ENCODE peak calls at places on chromosome 18, in six cellular contexts. One of them, this sample, is unnamed.

GRCh38 chr18:903703-904102 is 968 bp upstream of the ADCYAP1 start:
- DNase-seq in stomach: peak; percentile 35
- DNase-seq in small intestine: peak; percentile 11
- DNase-seq in CD8-positive, alpha-beta memory T cell: no peak
- DNase-seq in Peyer's patch: no peak
- DNase-seq in right cardiac atrium: peak; percentile 80
- DNase-seq in this sample: no peak

GRCh38 chr18:2515908-2516625 is 55.2 kb downstream of the METTL4 start:
- DNase-seq in right cardiac atrium: no peak
- DNase-seq in CD8-positive, alpha-beta memory T cell: peak; percentile 2
- DNase-seq in small intestine: peak; percentile 4
- DNase-seq in Peyer's patch: no peak
- DNase-seq in stomach: no peak
- DNase-seq in this sample: no peak

GRCh38 chr18:70523798-70524182 is 234.9 kb downstream of the SOCS6 start:
- DNase-seq in stomach: no peak
- DNase-seq in right cardiac atrium: no peak
- DNase-seq in small intestine: no peak
- DNase-seq in Peyer's patch: no peak
- DNase-seq in CD8-positive, alpha-beta memory T cell: no peak
- DNase-seq in this sample: no peak

GRCh38 chr18:23540867-23541266 is 37.6 kb downstream of the RMC1 start:
- DNase-seq in Peyer's patch: peak; percentile 31
- DNase-seq in CD8-positive, alpha-beta memory T cell: no peak
- DNase-seq in stomach: no peak
- DNase-seq in small intestine: peak; percentile 18
- DNase-seq in right cardiac atrium: no peak
- DNase-seq in this sample: no peak

GRCh38 chr18:473687-474265 is 26.7 kb downstream of the COLEC12 start:
- DNase-seq in right cardiac atrium: no peak
- DNase-seq in CD8-positive, alpha-beta memory T cell: no peak
- DNase-seq in stomach: no peak
- DNase-seq in small intestine: no peak
- DNase-seq in Peyer's patch: no peak
- DNase-seq in this sample: no peak

GRCh38 chr18:44627245-44627644 is 53.4 kb upstream of the SETBP1 start:
- DNase-seq in small intestine: no peak
- DNase-seq in stomach: no peak
- DNase-seq in right cardiac atrium: no peak
- DNase-seq in Peyer's patch: no peak
- DNase-seq in CD8-positive, alpha-beta memory T cell: no peak
- DNase-seq in this sample: no peak

GRCh38 chr18:61953641-61954040 is 60.8 kb upstream of the RNF152 start:
- DNase-seq in small intestine: no peak
- DNase-seq in stomach: no peak
- DNase-seq in Peyer's patch: no peak
- DNase-seq in CD8-positive, alpha-beta memory T cell: no peak
- DNase-seq in right cardiac atrium: no peak
- DNase-seq in this sample: no peak

GRCh38 chr18:70698574-70698973 is 409.7 kb downstream of the SOCS6 start:
- DNase-seq in Peyer's patch: no peak
- DNase-seq in CD8-positive, alpha-beta memory T cell: no peak
- DNase-seq in small intestine: no peak
- DNase-seq in stomach: no peak
- DNase-seq in right cardiac atrium: no peak
- DNase-seq in this sample: no peak

GRCh38 chr18:80169607-80170006 is 60.5 kb downstream of the ADNP2 start:
- DNase-seq in Peyer's patch: no peak
- DNase-seq in right cardiac atrium: no peak
- DNase-seq in CD8-positive, alpha-beta memory T cell: no peak
- DNase-seq in stomach: no peak
- DNase-seq in small intestine: no peak
- DNase-seq in this sample: no peak

GRCh38 chr18:65735166-65735565 is 15.6 kb upstream of the CDH7 start:
- DNase-seq in small intestine: no peak
- DNase-seq in CD8-positive, alpha-beta memory T cell: no peak
- DNase-seq in right cardiac atrium: no peak
- DNase-seq in stomach: no peak
- DNase-seq in Peyer's patch: no peak
- DNase-seq in this sample: no peak

GRCh38 chr18:77304263-77304662 is 54.6 kb downstream of the GALR1 start:
- DNase-seq in right cardiac atrium: no peak
- DNase-seq in small intestine: no peak
- DNase-seq in CD8-positive, alpha-beta memory T cell: no peak
- DNase-seq in Peyer's patch: no peak
- DNase-seq in stomach: no peak
- DNase-seq in this sample: no peak

GRCh38 chr18:68555935-68556334 is 159.0 kb downstream of the TMX3 start:
- DNase-seq in right cardiac atrium: no peak
- DNase-seq in Peyer's patch: no peak
- DNase-seq in CD8-positive, alpha-beta memory T cell: no peak
- DNase-seq in small intestine: no peak
- DNase-seq in stomach: no peak
- DNase-seq in this sample: no peak

GRCh38 chr18:31678425-31678824 is 6.0 kb downstream of the B4GALT6 start:
- DNase-seq in stomach: no peak
- DNase-seq in right cardiac atrium: no peak
- DNase-seq in small intestine: no peak
- DNase-seq in CD8-positive, alpha-beta memory T cell: no peak
- DNase-seq in Peyer's patch: no peak
- DNase-seq in this sample: no peak

GRCh38 chr18:31679133-31679731 is 5.1 kb downstream of the B4GALT6 start:
- DNase-seq in small intestine: peak; percentile 80
- DNase-seq in stomach: no peak
- DNase-seq in CD8-positive, alpha-beta memory T cell: no peak
- DNase-seq in Peyer's patch: no peak
- DNase-seq in right cardiac atrium: no peak
- DNase-seq in this sample: no peak

GRCh38 chr18:31683106-31683505 is 1.3 kb downstream of the B4GALT6 start:
- DNase-seq in Peyer's patch: no peak
- DNase-seq in right cardiac atrium: no peak
- DNase-seq in stomach: no peak
- DNase-seq in small intestine: no peak
- DNase-seq in CD8-positive, alpha-beta memory T cell: no peak
- DNase-seq in this sample: no peak

GRCh38 chr18:31679806-31680793 is 4.3 kb downstream of the B4GALT6 start:
- DNase-seq in Peyer's patch: no peak
- DNase-seq in stomach: no peak
- DNase-seq in right cardiac atrium: no peak
- DNase-seq in CD8-positive, alpha-beta memory T cell: no peak
- DNase-seq in small intestine: peak; percentile 86
- DNase-seq in this sample: no peak

GRCh38 chr18:31680836-31681568 is 3.4 kb downstream of the B4GALT6 start:
- DNase-seq in CD8-positive, alpha-beta memory T cell: no peak
- DNase-seq in small intestine: peak; percentile 74
- DNase-seq in Peyer's patch: no peak
- DNase-seq in stomach: no peak
- DNase-seq in right cardiac atrium: no peak
- DNase-seq in this sample: no peak
- H3K27ac ChIP-seq in CD8-positive, alpha-beta memory T cell: no peak overlapping the region
- H3K27ac ChIP-seq in small intestine: peak overlapping the region; percentile 78
- H3K27ac ChIP-seq in Peyer's patch: peak overlapping the region; percentile 62
- H3K27ac ChIP-seq in stomach: peak overlapping the region; percentile 74
- H3K27ac ChIP-seq in right cardiac atrium: no peak overlapping the region
- H3K27ac ChIP-seq in this sample: no peak overlapping the region

GRCh38 chr18:45863469-45863868 is 38.0 kb downstream of the SIGLEC15 start:
- DNase-seq in stomach: no peak
- DNase-seq in Peyer's patch: no peak
- DNase-seq in small intestine: no peak
- DNase-seq in right cardiac atrium: no peak
- DNase-seq in CD8-positive, alpha-beta memory T cell: no peak
- DNase-seq in this sample: no peak
- H3K27ac ChIP-seq in stomach: no peak overlapping the region
- H3K27ac ChIP-seq in Peyer's patch: no peak overlapping the region
- H3K27ac ChIP-seq in small intestine: no peak overlapping the region
- H3K27ac ChIP-seq in right cardiac atrium: no peak overlapping the region
- H3K27ac ChIP-seq in CD8-positive, alpha-beta memory T cell: no peak overlapping the region
- H3K27ac ChIP-seq in this sample: no peak overlapping the region

DNA sequence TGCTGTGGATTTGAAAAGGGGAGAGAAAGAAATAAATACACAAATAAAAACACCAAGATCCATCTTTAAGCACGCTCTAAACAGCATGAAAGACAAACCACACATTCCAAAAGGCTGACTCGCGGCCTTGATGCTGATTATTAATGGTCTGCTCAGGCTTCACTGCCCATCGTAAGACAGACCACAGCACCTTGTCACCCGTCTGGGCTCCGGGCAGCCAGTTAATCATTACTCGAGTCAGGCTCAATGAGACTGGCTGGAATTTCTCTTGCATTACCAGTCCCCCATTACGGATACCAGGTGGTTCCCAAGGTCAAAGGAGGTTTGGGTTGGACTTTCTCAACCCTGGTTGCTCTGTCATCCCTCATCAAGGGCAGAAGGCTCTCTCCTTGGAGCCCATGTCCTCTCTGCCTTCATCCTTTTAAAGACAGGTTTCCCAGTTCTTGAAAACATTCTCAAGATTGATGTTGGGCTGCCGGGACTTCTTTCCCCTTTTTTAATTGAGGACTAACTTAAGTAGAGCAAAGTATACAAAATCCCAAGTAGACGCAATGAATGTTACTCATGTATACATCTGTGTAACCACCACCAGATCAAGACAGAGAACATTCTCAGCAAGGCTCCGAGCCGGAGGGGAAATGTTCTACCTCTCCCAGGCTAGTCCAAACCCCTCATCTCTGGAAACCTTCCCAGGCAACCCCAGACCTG is 8.1 kb downstream of the SMAD7 start:
- DNase-seq in small intestine: peak; percentile 87
- DNase-seq in stomach: peak; percentile 53
- DNase-seq in right cardiac atrium: peak; percentile 23
- DNase-seq in Peyer's patch: no peak
- DNase-seq in CD8-positive, alpha-beta memory T cell: no peak
- DNase-seq in this sample: no peak
- H3K27ac ChIP-seq in small intestine: peak overlapping the region; percentile 37
- H3K27ac ChIP-seq in stomach: peak overlapping the region; percentile 100
- H3K27ac ChIP-seq in right cardiac atrium: peak overlapping the region; percentile 78
- H3K27ac ChIP-seq in Peyer's patch: no peak overlapping the region
- H3K27ac ChIP-seq in CD8-positive, alpha-beta memory T cell: no peak overlapping the region
- H3K27ac ChIP-seq in this sample: peak overlapping the region; percentile 98

GRCh38 chr18:22230403-22231042 is 61.1 kb downstream of the GATA6 start:
- DNase-seq in stomach: no peak
- DNase-seq in small intestine: no peak
- DNase-seq in Peyer's patch: no peak
- DNase-seq in CD8-positive, alpha-beta memory T cell: no peak
- DNase-seq in right cardiac atrium: no peak
- DNase-seq in this sample: no peak

GRCh38 chr18:22226801-22227200 is 57.4 kb downstream of the GATA6 start:
- DNase-seq in stomach: no peak
- DNase-seq in CD8-positive, alpha-beta memory T cell: no peak
- DNase-seq in right cardiac atrium: no peak
- DNase-seq in Peyer's patch: no peak
- DNase-seq in small intestine: no peak
- DNase-seq in this sample: no peak

GRCh38 chr18:22228930-22229329 is 59.5 kb downstream of the GATA6 start:
- DNase-seq in Peyer's patch: no peak
- DNase-seq in CD8-positive, alpha-beta memory T cell: no peak
- DNase-seq in small intestine: no peak
- DNase-seq in right cardiac atrium: no peak
- DNase-seq in stomach: no peak
- DNase-seq in this sample: no peak

GRCh38 chr18:22233271-22233670 is 63.9 kb downstream of the GATA6 start:
- DNase-seq in Peyer's patch: no peak
- DNase-seq in stomach: peak; percentile 57
- DNase-seq in right cardiac atrium: no peak
- DNase-seq in CD8-positive, alpha-beta memory T cell: no peak
- DNase-seq in small intestine: peak; percentile 79
- DNase-seq in this sample: no peak

DNA sequence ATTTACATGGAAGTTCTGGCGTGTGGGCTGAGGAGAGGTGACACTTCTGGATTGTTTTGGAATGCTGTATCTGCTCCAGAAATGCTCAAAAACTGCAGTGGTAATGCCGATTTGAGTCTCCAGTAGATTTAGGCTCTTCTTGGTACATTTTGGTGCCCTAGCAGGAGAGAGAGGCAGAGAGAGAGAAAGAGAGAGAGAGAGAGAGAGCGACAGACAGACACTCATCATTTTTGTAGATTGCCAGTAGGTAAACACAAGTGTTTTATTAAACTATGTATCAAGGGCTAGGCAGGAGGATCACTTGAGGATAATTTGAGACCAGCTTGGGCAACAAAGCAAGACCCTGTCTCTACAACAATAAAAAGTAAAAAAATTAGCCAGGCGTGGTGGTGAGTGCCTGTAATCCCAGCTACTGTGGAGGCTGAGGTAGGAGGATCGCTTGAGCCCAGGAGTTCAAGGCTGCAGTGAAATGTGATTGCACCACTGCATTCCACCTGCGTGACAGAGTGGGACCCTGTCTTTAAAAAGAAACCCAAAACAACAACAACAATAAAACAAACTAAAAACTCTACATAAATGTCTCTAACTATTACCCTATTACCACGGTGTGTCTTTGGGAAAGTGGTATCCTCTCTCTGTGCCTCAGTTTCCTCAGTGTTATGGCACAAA is 60.2 kb downstream of the GATA6 start:
- DNase-seq in CD8-positive, alpha-beta memory T cell: no peak
- DNase-seq in Peyer's patch: no peak
- DNase-seq in stomach: no peak
- DNase-seq in right cardiac atrium: no peak
- DNase-seq in small intestine: no peak
- DNase-seq in this sample: no peak
- H3K27ac ChIP-seq in CD8-positive, alpha-beta memory T cell: no peak overlapping the region
- H3K27ac ChIP-seq in Peyer's patch: no peak overlapping the region
- H3K27ac ChIP-seq in stomach: no peak overlapping the region
- H3K27ac ChIP-seq in right cardiac atrium: no peak overlapping the region
- H3K27ac ChIP-seq in small intestine: no peak overlapping the region
- H3K27ac ChIP-seq in this sample: no peak overlapping the region

This sample was measured in right atrium auricular region.